ENCODE peak calls at places on chromosomes 3 and 15, in four cellular contexts. H, I, A and Q are unnamed samples.

GRCh38 chr3:177193706-177194268 is 3.5 kb downstream of the TBL1XR1 start:
- DNase-seq in A (no peak), H (no peak), I (no peak), Q (no peak)

GRCh38 chr15:31486906-31487695 is 160.5 kb downstream of the KLF13 start:
- DNase-seq in H (no peak), A (no peak), I (no peak), Q (no peak)

GRCh38 chr15:41878355-41878699 is 15.5 kb downstream of the SPTBN5 start:
- DNase-seq in H (no peak), I (no peak), A (no peak), Q (no peak)

GRCh38 chr3:72100626-72101187 is 315.8 kb upstream of the PROK2 start:
- DNase-seq in I (peak), H (peak), A (peak), Q (peak)

GRCh38 chr3:150146891-150147761 is 176.4 kb upstream of the PFN2 start:
- DNase-seq in I (peak), A (peak), H (no peak), Q (peak)

GRCh38 chr3:162845918-162846317 is 1349.3 kb downstream of the OTOL1 start:
- DNase-seq in I (no peak), H (no peak), A (no peak), Q (no peak)

GRCh38 chr3:129665024-129665768 is 58.7 kb upstream of the PLXND1 start:
- DNase-seq in A (peak), I (no peak), H (no peak), Q (peak)

GRCh38 chr3:146246493-146246892 is 4.4 kb downstream of the PLSCR4 start:
- DNase-seq in I (no peak), H (no peak), A (no peak), Q (peak)

GRCh38 chr15:100261302-100262240 is 80.2 kb downstream of the ADAMTS17 start:
- DNase-seq in H (no peak), I (no peak), A (no peak), Q (no peak)

GRCh38 chr3:25427155-25428002 is 684 bp upstream of the RARB start:
- DNase-seq in A (peak), H (no peak), I (no peak), Q (peak)

GRCh38 chr3:71103430-71103881 is 480.1 kb downstream of the FOXP1 start:
- DNase-seq in H (no peak), A (peak), I (no peak), Q (peak)

GRCh38 chr15:57559875-57560274 is 31.8 kb upstream of the MYZAP start:
- DNase-seq in H (peak), A (peak), I (peak), Q (peak)

GRCh38 chr3:67073812-67074211 is 75.7 kb downstream of the KBTBD8 start:
- DNase-seq in A (no peak), I (no peak), H (no peak), Q (no peak)

GRCh38 chr3:355622-356021 is 159.1 kb downstream of the CHL1 start:
- DNase-seq in H (no peak), A (peak), I (no peak), Q (no peak)

GRCh38 chr3:115518100-115518852 is 105.0 kb upstream of the GAP43 start:
- DNase-seq in A (peak), I (no peak), H (peak), Q (peak)

GRCh38 chr15:65423977-65424679 is 1.4 kb upstream of the IGDCC4 start:
- DNase-seq in A (peak), I (peak), H (no peak), Q (peak)

GRCh38 chr3:152696962-152697361 is 138.0 kb upstream of the P2RY1 start:
- DNase-seq in H (no peak), I (no peak), A (no peak), Q (no peak)

GRCh38 chr15:46848704-46849103 is 868.6 kb upstream of the SEMA6D start:
- DNase-seq in A (peak), H (no peak), I (no peak), Q (no peak)

GRCh38 chr3:114527036-114527644 is 233.3 kb downstream of the TIGIT start:
- DNase-seq in A (no peak), H (peak), I (no peak), Q (peak)

GRCh38 chr15:35696767-35697231 is 150.8 kb upstream of the DPH6 start:
- DNase-seq in H (no peak), A (peak), I (no peak), Q (peak)

GRCh38 chr15:60584355-60585023 is 105.5 kb upstream of the ICE2 start:
- DNase-seq in A (no peak), H (no peak), I (no peak), Q (no peak)

GRCh38 chr3:129313983-129314756 is 35.5 kb downstream of the HMCES start:
- DNase-seq in H (peak), I (no peak), A (peak), Q (peak)

GRCh38 chr3:99578339-99578970 is 59.9 kb upstream of the COL8A1 start:
- DNase-seq in I (no peak), H (no peak), A (peak), Q (no peak)

GRCh38 chr3:171306631-171307030 is 153.6 kb downstream of the TNIK start:
- DNase-seq in I (peak), H (no peak), A (peak), Q (peak)

GRCh38 chr15:64430000-64430735 is 30.2 kb upstream of the ZNF609 start:
- DNase-seq in A (peak), I (peak), H (peak), Q (peak)

GRCh38 chr3:189772584-189772983 is 141.4 kb downstream of the TP63 start:
- DNase-seq in I (no peak), A (no peak), H (no peak), Q (peak)

GRCh38 chr15:71812966-71813722 is 2.8 kb downstream of the NR2E3 start:
- DNase-seq in H (no peak), A (no peak), I (no peak), Q (no peak)

GRCh38 chr3:61685755-61686154 is 124.4 kb downstream of the PTPRG start:
- DNase-seq in I (no peak), A (no peak), H (no peak), Q (no peak)

GRCh38 chr3:193879099-193879863 is 256.7 kb upstream of the HES1 start:
- DNase-seq in A (no peak), H (no peak), I (no peak), Q (no peak)

GRCh38 chr15:39682366-39682765 is 100.3 kb downstream of the FSIP1 start:
- DNase-seq in A (peak), H (peak), I (no peak), Q (peak)

GRCh38 chr15:39801641-39802309 is 19.1 kb upstream of the FSIP1 start:
- DNase-seq in A (no peak), H (peak), I (no peak), Q (no peak)

GRCh38 chr3:161072076-161072697 is 33.0 kb downstream of the B3GALNT1 start:
- DNase-seq in I (no peak), A (no peak), H (no peak), Q (peak)

GRCh38 chr3:57745101-57745500 is 11.0 kb upstream of the SLMAP start:
- DNase-seq in H (no peak), A (no peak), I (no peak), Q (no peak)

GRCh38 chr15:79834496-79834895 is 62.3 kb downstream of the MTHFS start:
- DNase-seq in A (no peak), H (no peak), I (no peak), Q (no peak)

GRCh38 chr3:177724020-177724638 is 526.8 kb upstream of the TBL1XR1 start:
- DNase-seq in H (no peak), I (peak), A (no peak), Q (peak)

GRCh38 chr3:156642750-156643728 is 31.4 kb upstream of the TIPARP start:
- DNase-seq in H (no peak), A (no peak), I (no peak), Q (peak)

GRCh38 chr3:165837058-165837525 is at the start of gene BCHE:
- DNase-seq in H (peak), A (peak), I (no peak), Q (no peak)

GRCh38 chr15:76386178-76386577 is 49.6 kb downstream of the ISL2 start:
- DNase-seq in I (no peak), H (no peak), A (no peak), Q (no peak)

GRCh38 chr15:43285609-43286037 is 18.9 kb upstream of the TGM5 start:
- DNase-seq in I (no peak), H (peak), A (peak), Q (peak)

DNA sequence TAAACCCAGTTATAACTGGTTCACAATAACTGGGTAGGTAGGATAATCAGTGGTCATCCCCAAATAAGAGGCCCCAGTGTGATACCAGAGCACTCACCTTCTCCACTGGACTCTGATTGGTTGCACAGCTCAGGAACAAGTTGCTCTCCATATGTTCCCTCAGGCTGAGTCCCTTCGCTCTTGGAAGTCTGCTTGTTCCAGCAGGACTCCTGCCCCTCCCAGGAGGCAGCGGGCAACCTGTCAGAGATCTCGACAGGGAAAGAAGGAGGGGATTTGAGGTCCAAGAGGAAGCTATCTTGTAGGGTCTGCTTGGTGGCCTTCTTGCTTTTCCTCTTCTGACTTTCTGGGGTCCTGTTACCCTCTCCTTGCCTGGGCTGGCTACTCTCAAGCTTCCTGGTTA is 51.6 kb upstream of the HEG1 start:
- DNase-seq in I (no peak), H (no peak), A (no peak), Q (no peak)
- H3K4me3 ChIP-seq in I (no peak), H (no peak), A (no peak), Q (no peak)

GRCh38 chr3:188217011-188217463 is 63.1 kb downstream of the LPP start:
- DNase-seq in I (no peak), H (no peak), A (no peak), Q (no peak)
- H3K4me3 ChIP-seq in I (no peak), H (no peak), A (no peak), Q (no peak)

GRCh38 chr15:80986487-80986886 is 3.1 kb downstream of the MESD start:
- DNase-seq in I (no peak), A (no peak), H (no peak), Q (no peak)
- H3K4me3 ChIP-seq in I (no peak), A (no peak), H (no peak), Q (no peak)

DNA sequence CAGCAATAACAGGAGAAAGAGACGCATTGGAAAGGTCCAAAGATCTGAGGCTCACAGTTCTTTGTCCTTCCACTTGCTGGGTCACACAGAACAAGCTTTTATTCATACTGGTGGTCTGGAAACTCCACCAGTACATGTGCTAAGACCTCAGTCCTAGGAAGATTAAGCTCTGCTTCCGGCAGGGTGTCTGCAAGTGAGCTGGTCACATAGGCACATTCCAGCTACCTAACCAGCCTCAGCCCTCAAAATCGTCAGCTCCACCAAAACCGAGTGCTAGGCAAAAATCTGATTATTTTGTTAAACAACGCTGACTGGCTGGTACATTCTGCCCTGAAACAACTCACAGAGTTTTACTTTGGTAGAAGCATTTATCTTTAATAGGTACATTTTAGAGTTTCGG is 2.2 kb downstream of the ZBED2 start:
- DNase-seq in I (no peak), A (no peak), H (peak), Q (no peak)
- H3K4me3 ChIP-seq in I (no peak), A (no peak), H (no peak), Q (no peak)

GRCh38 chr3:46549408-46549904 is 16.6 kb downstream of the LRRC2 start:
- DNase-seq in H (no peak), I (no peak), A (no peak), Q (no peak)
- H3K4me3 ChIP-seq in H (no peak), I (no peak), A (no peak), Q (no peak)

DNA sequence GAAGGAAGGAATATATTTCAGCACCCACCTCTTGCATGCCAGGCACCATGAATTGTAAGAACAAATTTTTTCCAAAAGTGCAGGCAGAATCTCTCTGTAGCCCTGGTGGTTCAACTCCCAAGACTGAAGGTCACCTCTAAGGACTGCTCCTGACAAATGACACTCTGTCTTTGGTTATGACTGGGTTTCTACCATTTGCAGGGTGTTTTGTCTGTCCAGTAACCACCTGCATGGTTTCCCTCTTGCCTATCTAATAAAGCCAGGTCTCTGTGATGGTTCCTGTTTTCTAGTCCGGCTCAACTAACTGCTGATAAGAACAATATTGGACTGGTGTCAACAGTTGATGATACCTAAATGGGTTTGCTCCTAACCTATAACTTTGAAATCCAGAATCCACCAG is 43.7 kb downstream of the ATP8B4 start:
- DNase-seq in A (no peak), I (no peak), H (no peak), Q (no peak)
- H3K4me3 ChIP-seq in A (no peak), I (no peak), H (no peak), Q (no peak)

GRCh38 chr15:73990250-73991005 is 1.7 kb downstream of the STOML1 start:
- DNase-seq in I (peak), A (no peak), H (no peak), Q (no peak)
- H3K4me3 ChIP-seq in I (no peak), A (no peak), H (no peak), Q (peak)

GRCh38 chr3:124584552-124585391 is 145.5 kb upstream of the UMPS start:
- DNase-seq in I (peak), A (peak), H (peak), Q (peak)
- H3K4me3 ChIP-seq in I (peak), A (peak), H (peak), Q (peak)

GRCh38 chr3:54957711-54958110 is 29.9 kb upstream of the LRTM1 start:
- DNase-seq in I (no peak), H (no peak), A (peak), Q (no peak)
- H3K4me3 ChIP-seq in I (no peak), H (no peak), A (no peak), Q (no peak)